ENCODE peak calls at places on chromosomes 13 and 19, in five cellular contexts. One of them, this sample, is unnamed.

GRCh38 chr19:32869369-32870153 is at the start of gene SLC7A9:
- DNase-seq in lung: no peak
- DNase-seq in AG20443: no peak
- DNase-seq in HS-5: no peak
- DNase-seq in COLO829: no peak
- DNase-seq in this sample: no peak

GRCh38 chr13:100668408-100668807 is 6.2 kb downstream of the TMTC4 start:
- DNase-seq in HS-5: peak; percentile 25
- DNase-seq in COLO829: no peak
- DNase-seq in lung: no peak
- DNase-seq in AG20443: peak; percentile 27
- DNase-seq in this sample: no peak

GRCh38 chr13:101416181-101417042 is at the start of gene NALCN:
- DNase-seq in AG20443: peak; percentile 75
- DNase-seq in HS-5: no peak
- DNase-seq in COLO829: no peak
- DNase-seq in lung: no peak
- DNase-seq in this sample: peak; percentile 4

GRCh38 chr19:51568456-51568855 is 2.6 kb upstream of the ZNF175 start:
- DNase-seq in lung: no peak
- DNase-seq in COLO829: no peak
- DNase-seq in AG20443: no peak
- DNase-seq in HS-5: no peak
- DNase-seq in this sample: no peak

GRCh38 chr19:11027381-11027780 is 61.9 kb upstream of the LDLR start:
- DNase-seq in lung: no peak
- DNase-seq in HS-5: no peak
- DNase-seq in COLO829: no peak
- DNase-seq in AG20443: no peak
- DNase-seq in this sample: no peak

GRCh38 chr19:13100871-13101589 is 1.6 kb downstream of the LYL1 start:
- DNase-seq in AG20443: no peak
- DNase-seq in COLO829: no peak
- DNase-seq in lung: no peak
- DNase-seq in HS-5: no peak
- DNase-seq in this sample: no peak

GRCh38 chr13:109720758-109721184 is 65.6 kb downstream of the IRS2 start:
- DNase-seq in AG20443: no peak
- DNase-seq in COLO829: peak; percentile 43
- DNase-seq in lung: no peak
- DNase-seq in HS-5: no peak
- DNase-seq in this sample: peak; percentile 8

GRCh38 chr13:98174321-98174720 is 2.7 kb downstream of the RNF113B start:
- DNase-seq in HS-5: no peak
- DNase-seq in AG20443: no peak
- DNase-seq in lung: no peak
- DNase-seq in COLO829: no peak
- DNase-seq in this sample: no peak

GRCh38 chr13:27510082-27510481 is 59.7 kb upstream of the MTIF3 start:
- DNase-seq in HS-5: no peak
- DNase-seq in lung: no peak
- DNase-seq in COLO829: no peak
- DNase-seq in AG20443: no peak
- DNase-seq in this sample: no peak

GRCh38 chr19:55687281-55688172 is 12.5 kb downstream of the EPN1 start:
- DNase-seq in COLO829: no peak
- DNase-seq in AG20443: no peak
- DNase-seq in lung: no peak
- DNase-seq in HS-5: no peak
- DNase-seq in this sample: no peak

GRCh38 chr19:13053761-13054604 is 48.7 kb downstream of the LYL1 start:
- DNase-seq in HS-5: peak; percentile 93
- DNase-seq in COLO829: peak; percentile 95
- DNase-seq in AG20443: peak; percentile 91
- DNase-seq in lung: peak; percentile 85
- DNase-seq in this sample: peak; percentile 95

GRCh38 chr19:10861118-10861651 is 10.2 kb upstream of the CARM1 start:
- DNase-seq in COLO829: no peak
- DNase-seq in HS-5: no peak
- DNase-seq in lung: no peak
- DNase-seq in AG20443: peak; percentile 43
- DNase-seq in this sample: peak; percentile 63

GRCh38 chr13:85028035-85028434 is 771.2 kb downstream of the SLITRK6 start:
- DNase-seq in AG20443: no peak
- DNase-seq in lung: no peak
- DNase-seq in HS-5: no peak
- DNase-seq in COLO829: no peak
- DNase-seq in this sample: no peak

GRCh38 chr19:33668968-33669367 is 47.2 kb downstream of the CHST8 start:
- DNase-seq in HS-5: no peak
- DNase-seq in lung: no peak
- DNase-seq in AG20443: no peak
- DNase-seq in COLO829: no peak
- DNase-seq in this sample: no peak

GRCh38 chr19:23415561-23416191 is 20.4 kb upstream of the ZNF91 start:
- DNase-seq in HS-5: no peak
- DNase-seq in AG20443: peak; percentile 59
- DNase-seq in COLO829: no peak
- DNase-seq in lung: peak; percentile 46
- DNase-seq in this sample: no peak

GRCh38 chr13:110826861-110827672 is 87.8 kb downstream of the ANKRD10 start:
- DNase-seq in COLO829: no peak
- DNase-seq in lung: no peak
- DNase-seq in HS-5: no peak
- DNase-seq in AG20443: no peak
- DNase-seq in this sample: no peak

This sample was measured in SK-MEL-5.